ENCODE peak calls at places on chromosomes 16 and 17, in eight cellular contexts. W is sigmoid colon, R is body of pancreas, N is neural progenitor cell, D is PC-3, H is stomach, A is left ventricle myocardium inferior, O is tibial artery. X is an unnamed sample.

GRCh38 chr16:50821586-50821985 is 79.7 kb downstream of the CYLD start:
- DNase-seq in A (no peak), R (no peak), H (no peak), W (no peak), O (no peak), N (no peak), D (peak), X (no peak)

GRCh38 chr16:15899538-15900100 is 11.2 kb upstream of the CEP20 start:
- DNase-seq in W (no peak), O (no peak), N (no peak), R (peak), H (peak), D (peak), A (no peak), X (peak)

GRCh38 chr17:32099686-32100085 is 42.6 kb upstream of the RHOT1 start:
- DNase-seq in A (no peak), R (no peak), W (no peak), O (no peak), D (no peak), H (no peak), N (no peak), X (no peak)

GRCh38 chr17:8753976-8754440 is 4.3 kb downstream of the SPDYE4 start:
- DNase-seq in R (no peak), N (no peak), H (no peak), O (no peak), A (no peak), W (no peak), D (peak), X (no peak)

GRCh38 chr17:73318861-73319260 is 7.1 kb upstream of the CDC42EP4 start:
- DNase-seq in A (no peak), D (no peak), H (no peak), R (no peak), W (no peak), N (no peak), O (no peak), X (no peak)

GRCh38 chr17:5821813-5822212 is 237.5 kb upstream of the NLRP1 start:
- DNase-seq in N (no peak), D (no peak), H (no peak), O (no peak), A (no peak), W (no peak), R (no peak), X (no peak)

GRCh38 chr16:68756250-68757051 is 19.4 kb downstream of the CDH1 start:
- DNase-seq in A (no peak), R (peak), W (no peak), N (no peak), D (peak), O (no peak), H (peak), X (peak)

GRCh38 chr17:69018022-69018615 is 42.6 kb downstream of the ABCA9 start:
- DNase-seq in A (no peak), H (no peak), R (no peak), O (no peak), D (no peak), W (no peak), N (no peak), X (no peak)

GRCh38 chr17:80108321-80108971 is 7.1 kb downstream of the GAA start:
- DNase-seq in W (no peak), R (no peak), N (no peak), D (no peak), A (no peak), H (no peak), O (no peak), X (no peak)

GRCh38 chr16:66830422-66831404 is at the start of gene NAE1:
- DNase-seq in O (peak), R (peak), D (peak), A (peak), W (peak), N (peak), H (peak), X (peak)

GRCh38 chr16:9447195-9447551 is 355.7 kb downstream of the HAPSTR1 start:
- DNase-seq in R (peak), W (peak), N (no peak), O (no peak), A (peak), D (no peak), H (peak), X (peak)

GRCh38 chr17:400257-400656 is 47.6 kb upstream of the RPH3AL start:
- DNase-seq in A (no peak), O (no peak), H (no peak), N (no peak), R (no peak), W (no peak), D (no peak), X (peak)

GRCh38 chr17:15651583-15652110 is 32.1 kb upstream of the FBXW10B start:
- DNase-seq in H (peak), R (peak), A (peak), W (peak), D (peak), O (peak), N (peak), X (peak)

GRCh38 chr17:64698725-64699124 is 36.6 kb upstream of the SMURF2 start:
- DNase-seq in R (no peak), D (no peak), O (no peak), H (no peak), W (no peak), A (no peak), N (no peak), X (no peak)

GRCh38 chr17:48294989-48295892 is 134.8 kb downstream of the SKAP1 start:
- DNase-seq in W (no peak), A (no peak), N (no peak), O (no peak), R (no peak), H (no peak), D (peak), X (no peak)

GRCh38 chr17:44314869-44315661 is 6.7 kb downstream of the RUNDC3A start:
- DNase-seq in D (peak), N (peak), R (peak), W (no peak), O (no peak), H (peak), A (no peak), X (no peak)

GRCh38 chr17:3730881-3731429 is 7.3 kb downstream of the HASPIN start:
- DNase-seq in D (no peak), W (no peak), R (no peak), O (no peak), A (no peak), N (no peak), H (no peak), X (no peak)

GRCh38 chr16:67942200-67942509 is 1.8 kb downstream of the LCAT start:
- DNase-seq in N (peak), H (no peak), R (no peak), W (no peak), D (peak), O (peak), A (no peak), X (no peak)

GRCh38 chr17:31858647-31859486 is at the start of gene COPRS:
- DNase-seq in R (peak), H (peak), W (peak), A (peak), N (peak), D (peak), O (peak), X (peak)

GRCh38 chr16:81369888-81370504 is 55.2 kb downstream of the GAN start:
- DNase-seq in W (no peak), H (no peak), A (no peak), R (no peak), O (no peak), D (no peak), N (no peak), X (no peak)

GRCh38 chr17:32855620-32856019 is 21.3 kb downstream of the MYO1D start:
- DNase-seq in R (no peak), A (no peak), W (no peak), D (no peak), N (no peak), H (no peak), O (no peak), X (no peak)

GRCh38 chr16:1331712-1332617 is 1.5 kb upstream of the BAIAP3 start:
- DNase-seq in W (peak), O (no peak), A (peak), N (peak), R (peak), H (peak), D (peak), X (peak)

GRCh38 chr17:17784599-17785264 is 52.1 kb downstream of the SREBF1 start:
- DNase-seq in R (peak), W (no peak), N (peak), D (peak), A (no peak), O (no peak), H (peak), X (no peak)

GRCh38 chr17:67276075-67276474 is 31.1 kb upstream of the HELZ start:
- DNase-seq in A (no peak), H (no peak), R (no peak), N (peak), D (peak), O (no peak), W (no peak), X (no peak)

GRCh38 chr16:8935989-8936388 is 27.7 kb downstream of the USP7 start:
- DNase-seq in D (no peak), N (peak), A (no peak), W (no peak), H (no peak), O (no peak), R (no peak), X (no peak)

GRCh38 chr17:8658800-8659199 is 28.3 kb upstream of the MYH10 start:
- DNase-seq in W (no peak), R (no peak), N (no peak), O (no peak), A (no peak), D (no peak), H (no peak), X (no peak)

GRCh38 chr17:59786536-59787319 is 79.3 kb downstream of the VMP1 start:
- DNase-seq in A (no peak), H (peak), R (peak), N (peak), O (peak), D (peak), W (peak), X (no peak)

GRCh38 chr17:74554909-74555308 is 9.0 kb upstream of the CD300C start:
- DNase-seq in D (no peak), O (no peak), A (no peak), H (no peak), R (no peak), N (no peak), W (no peak), X (no peak)

GRCh38 chr16:57544129-57544653 is 1.7 kb downstream of the ADGRG5 start:
- DNase-seq in O (no peak), H (no peak), A (no peak), R (no peak), W (no peak), N (no peak), D (no peak), X (peak)

GRCh38 chr17:82786427-82786826 is 34.6 kb downstream of the TBCD start:
- DNase-seq in O (no peak), D (no peak), R (no peak), N (no peak), A (no peak), W (no peak), H (no peak), X (no peak)

GRCh38 chr17:80497726-80498241 is 21.4 kb upstream of the NPTX1 start:
- DNase-seq in W (no peak), H (no peak), R (no peak), O (no peak), A (no peak), N (no peak), D (no peak), X (no peak)

GRCh38 chr16:75351183-75351582 is 82.1 kb downstream of the CFDP1 start:
- DNase-seq in R (no peak), A (no peak), H (no peak), D (peak), W (no peak), O (no peak), N (no peak), X (no peak)

GRCh38 chr17:42296012-42296411 is 7.7 kb downstream of the STAT5A start:
- DNase-seq in N (no peak), O (no peak), W (no peak), A (no peak), D (no peak), R (no peak), H (no peak), X (no peak)

GRCh38 chr16:82282662-82283061 is 112.6 kb upstream of the MPHOSPH6 start:
- DNase-seq in N (no peak), R (no peak), O (no peak), H (no peak), D (no peak), A (no peak), W (no peak), X (no peak)

GRCh38 chr16:12090162-12090552 is 113.6 kb downstream of the SNX29 start:
- DNase-seq in D (no peak), O (no peak), W (peak), A (no peak), N (peak), H (no peak), R (no peak), X (peak)

GRCh38 chr17:41107941-41108445 is 2.8 kb downstream of the KRTAP4-9 start:
- DNase-seq in W (no peak), R (no peak), D (no peak), N (no peak), O (no peak), A (no peak), H (no peak), X (no peak)
- H3K4me3 ChIP-seq in W (no peak), R (no peak), D (no peak), N (no peak), O (no peak), A (no peak), H (no peak), X (no peak)

DNA sequence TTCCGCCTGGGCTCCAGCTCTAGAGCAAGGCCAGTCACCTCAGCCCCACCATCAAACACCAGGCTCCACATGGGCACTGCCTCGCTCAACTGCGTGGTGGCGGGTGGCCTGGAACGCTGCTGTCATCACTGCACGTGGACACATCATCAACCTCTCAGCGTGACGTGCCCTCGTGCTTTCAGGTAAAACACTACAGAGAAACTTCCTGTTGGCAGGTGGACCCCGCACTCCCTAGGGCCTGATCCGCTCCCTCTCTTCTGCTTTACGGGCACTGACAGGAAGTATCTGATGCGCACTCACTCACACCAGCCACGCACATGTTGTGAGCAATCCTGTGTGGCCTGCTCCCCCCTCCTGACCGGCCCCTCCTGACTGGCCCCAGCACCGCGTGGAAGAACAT is 87.4 kb downstream of the ANKRD11 start:
- DNase-seq in W (no peak), D (no peak), H (no peak), R (no peak), N (no peak), O (no peak), A (no peak), X (no peak)
- H3K27ac ChIP-seq in W (no peak), D (no peak), H (no peak), R (peak), N (no peak), O (no peak), A (no peak), X (no peak)

DNA sequence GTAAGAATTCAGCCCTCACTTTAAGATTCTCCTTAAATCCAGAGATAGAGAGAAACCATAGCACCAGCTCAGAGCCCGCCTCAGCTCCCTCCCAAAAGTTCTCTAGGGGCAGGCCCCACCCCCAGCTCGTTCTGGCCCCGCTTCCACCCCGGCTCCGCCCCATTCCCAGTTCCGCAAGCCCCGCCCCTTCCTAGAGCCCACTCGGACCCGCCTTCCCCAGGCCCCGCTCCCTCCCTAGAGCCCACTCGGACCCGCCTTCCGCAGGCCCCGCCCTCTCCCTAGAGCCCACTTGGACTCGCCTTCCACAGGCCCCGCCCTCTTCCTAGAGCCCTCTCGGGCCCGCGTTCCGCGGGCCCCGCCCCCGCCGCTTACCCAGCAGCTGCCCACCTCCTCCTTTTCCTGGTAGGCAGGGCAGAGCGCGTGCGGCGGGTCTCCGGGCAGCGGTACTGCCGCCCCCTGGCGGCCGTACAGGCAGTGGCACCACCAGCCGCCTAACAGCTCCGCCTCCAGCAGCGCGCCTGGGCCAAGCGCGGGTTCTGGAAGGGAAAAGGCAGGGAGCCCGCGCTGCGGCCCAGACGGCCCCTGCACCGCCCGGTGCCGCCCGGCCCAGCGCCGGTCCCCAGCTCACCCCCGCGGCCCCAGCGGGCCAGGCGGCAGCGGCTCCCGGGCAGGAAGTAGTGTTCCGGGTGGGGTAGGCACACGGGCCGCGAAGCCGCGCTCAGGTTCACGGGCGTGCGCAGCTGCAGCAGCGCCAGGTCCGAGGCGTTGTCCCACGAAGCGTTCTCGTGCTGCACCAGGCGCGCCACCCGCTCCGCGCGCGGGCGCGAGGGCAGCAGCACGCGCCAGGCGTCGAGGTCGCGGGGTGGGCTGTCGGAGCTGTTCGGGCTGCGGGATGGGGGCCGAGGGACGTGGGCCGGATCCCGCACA is 6.8 kb upstream of the PRSS8 start:
- DNase-seq in W (peak), R (peak), O (peak), A (peak), N (peak), H (peak), D (peak), X (peak)
- H3K4me3 ChIP-seq in W (peak), R (no peak), O (peak), A (peak), N (peak), H (peak), D (peak), X (peak)

DNA sequence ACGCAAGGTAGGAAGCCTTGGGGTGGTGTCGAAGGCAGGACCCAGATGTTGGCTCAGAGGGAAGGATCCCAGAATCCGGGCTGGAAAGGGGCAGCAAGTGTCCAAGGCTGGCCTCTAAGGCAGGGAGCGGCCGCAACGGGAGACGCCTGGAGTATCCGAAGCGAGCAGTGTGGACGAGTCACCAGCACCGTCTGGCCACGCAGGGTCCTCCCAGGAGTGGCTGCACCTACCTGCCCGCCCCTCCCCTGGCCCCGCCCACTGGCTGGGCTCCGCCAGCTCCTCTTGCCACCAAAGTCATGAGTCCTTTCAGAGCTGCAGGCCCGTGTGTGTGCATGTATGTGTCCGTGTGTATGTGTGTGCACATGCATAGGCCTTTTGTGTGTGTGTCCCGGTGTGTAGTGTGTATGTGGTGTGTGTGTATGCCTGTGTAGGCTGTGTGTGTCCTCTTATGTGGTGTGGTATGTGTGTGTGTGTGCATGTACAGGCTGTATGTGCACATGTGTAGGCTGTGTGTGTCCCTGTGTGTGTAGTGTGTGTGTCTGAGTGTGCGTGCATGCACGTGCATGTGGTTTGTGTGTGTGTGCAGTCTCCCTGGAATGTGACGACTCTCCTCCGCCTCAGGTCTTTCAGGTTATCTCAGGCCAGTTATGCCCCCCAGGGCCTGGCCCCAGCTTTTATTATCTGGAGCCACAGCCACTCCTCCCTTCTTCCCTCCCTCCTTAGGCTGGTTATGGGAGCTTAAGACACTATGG is at the start of gene PRSS8:
- DNase-seq in D (peak), H (peak), A (no peak), N (peak), R (peak), O (no peak), W (no peak), X (peak)
- H3K27ac ChIP-seq in D (no peak), H (peak), A (no peak), N (no peak), R (peak), O (no peak), W (peak), X (peak)

DNA sequence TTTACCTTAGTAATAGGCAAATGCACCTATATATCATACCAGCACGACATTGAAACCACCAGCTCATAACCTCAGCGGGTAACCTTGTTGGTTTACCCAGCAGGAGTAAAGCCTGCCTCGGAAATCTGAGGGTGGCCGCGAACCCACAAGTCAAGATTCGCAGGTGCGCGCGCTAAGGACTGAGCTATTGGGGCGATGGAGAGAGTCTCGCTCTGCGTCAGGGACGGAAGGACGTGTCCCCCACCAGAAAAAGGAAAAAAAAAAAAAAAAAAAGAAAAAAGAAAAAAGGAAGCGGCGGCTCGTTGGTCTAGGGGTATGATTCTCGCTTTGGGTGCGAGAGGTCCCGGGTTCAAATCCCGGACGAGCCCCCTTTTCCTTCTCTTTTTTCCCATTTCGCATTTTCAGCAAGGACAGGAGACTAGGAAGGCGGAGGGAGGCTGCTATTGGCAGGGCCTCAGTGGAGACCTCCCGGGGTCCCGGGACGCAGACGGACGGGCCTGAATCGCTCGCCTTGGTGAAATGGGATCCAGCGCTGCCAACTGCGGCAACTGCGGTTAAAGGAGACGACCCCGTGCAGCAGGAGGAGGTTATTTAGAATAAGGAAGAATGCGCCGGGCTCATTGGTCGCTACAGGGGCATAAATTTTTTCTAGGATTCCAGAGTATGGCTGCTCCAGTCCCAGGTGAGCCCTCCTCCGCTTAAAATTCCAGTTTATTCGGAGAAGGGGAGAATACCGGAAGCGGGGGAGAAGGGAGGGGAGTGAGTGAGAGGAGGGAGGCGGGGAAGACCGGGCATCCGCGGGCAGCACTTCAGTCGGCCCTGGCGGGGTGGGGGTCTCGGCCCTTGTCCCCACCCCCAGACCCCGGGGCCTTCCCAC is at the start of gene OR1F1:
- DNase-seq in A (no peak), D (no peak), W (no peak), R (no peak), H (no peak), O (no peak), N (peak), X (no peak)
- H3K4me3 ChIP-seq in A (peak), D (no peak), W (no peak), R (no peak), H (peak), O (peak), N (peak), X (peak)